ENCODE peak calls at places on chromosomes 11 and 22, in nine cellular contexts. J is colonic mucosa; T is IMR-90; L is lower lobe of right lung; M is uterus; C is CD8-positive, alpha-beta T cell; P is GM23248; Q is PC-3; W is pancreas. R is an unnamed sample.
A peak's percentile ranks its signal among the peaks of the same experiment; 100 is the strongest.

GRCh38 chr22:26461188-26461810 is 22.3 kb downstream of the HPS4 start:
- DNase-seq in J (peak; percentile 63), T (peak; percentile 28), L (peak; percentile 58), M (peak; percentile 25), C (no peak), P (peak; percentile 65), Q (peak; percentile 50), W (peak; percentile 22), R (peak; percentile 16)

GRCh38 chr11:94821439-94821838 is 53.3 kb downstream of the AMOTL1 start:
- DNase-seq in J (no peak), T (no peak), L (no peak), M (no peak), C (no peak), P (no peak), Q (no peak), W (no peak), R (no peak)

GRCh38 chr11:34180045-34180813 is 74.8 kb downstream of the NAT10 start:
- DNase-seq in J (no peak), T (no peak), L (no peak), M (no peak), C (no peak), P (no peak), Q (no peak), W (no peak), R (no peak)

GRCh38 chr11:122981388-122982264 is at the start of gene BSX:
- DNase-seq in J (peak; percentile 38), T (peak; percentile 17), L (peak; percentile 64), M (no peak), C (peak; percentile 60), P (peak; percentile 58), Q (peak; percentile 55), W (peak; percentile 40), R (no peak)

GRCh38 chr11:8604078-8604723 is 10.2 kb upstream of the STK33 start:
- DNase-seq in J (peak; percentile 69), T (peak; percentile 100), L (peak; percentile 63), M (peak; percentile 74), C (no peak), P (peak; percentile 100), Q (peak; percentile 96), W (peak; percentile 19), R (peak; percentile 33)

GRCh38 chr22:46376096-46376495 is 40.6 kb downstream of the TRMU start:
- DNase-seq in J (no peak), T (no peak), L (no peak), M (no peak), C (no peak), P (no peak), Q (no peak), W (no peak), R (no peak)

GRCh38 chr11:134342572-134343340 is 11.0 kb downstream of the GLB1L2 start:
- DNase-seq in J (no peak), T (no peak), L (no peak), M (no peak), C (no peak), P (no peak), Q (no peak), W (no peak), R (no peak)

GRCh38 chr22:19876314-19876940 is 21.8 kb upstream of the GNB1L start:
- DNase-seq in J (peak; percentile 32), T (no peak), L (peak; percentile 39), M (peak; percentile 35), C (no peak), P (no peak), Q (no peak), W (no peak), R (no peak)

GRCh38 chr11:102438311-102439062 is 14.1 kb downstream of the TMEM123 start:
- DNase-seq in J (no peak), T (no peak), L (peak; percentile 61), M (no peak), C (peak; percentile 31), P (peak; percentile 39), Q (no peak), W (no peak), R (no peak)

GRCh38 chr11:117479372-117479771 is 151.7 kb downstream of the CEP164 start:
- DNase-seq in J (no peak), T (no peak), L (no peak), M (no peak), C (no peak), P (no peak), Q (no peak), W (peak; percentile 49), R (no peak)

GRCh38 chr11:117478926-117479325 is 151.3 kb downstream of the CEP164 start:
- DNase-seq in J (no peak), T (no peak), L (no peak), M (no peak), C (no peak), P (no peak), Q (no peak), W (no peak), R (no peak)

GRCh38 chr11:117480221-117480620 is 152.6 kb downstream of the CEP164 start:
- DNase-seq in J (no peak), T (no peak), L (no peak), M (no peak), C (no peak), P (no peak), Q (no peak), W (no peak), R (no peak)

GRCh38 chr11:117478126-117478856 is 150.6 kb downstream of the CEP164 start:
- DNase-seq in J (peak; percentile 28), T (no peak), L (no peak), M (no peak), C (no peak), P (no peak), Q (no peak), W (no peak), R (no peak)

GRCh38 chr11:117477721-117478120 is 150.1 kb downstream of the CEP164 start:
- DNase-seq in J (no peak), T (no peak), L (no peak), M (no peak), C (no peak), P (no peak), Q (no peak), W (no peak), R (no peak)
- H3K4me1 ChIP-seq in J (no peaks in the 10 kb centered on the region), T (no peaks in the 10 kb centered on the region), L (no peaks in the 10 kb centered on the region), M (no peaks in the 10 kb centered on the region), C (no peaks in the 10 kb centered on the region), P (no peaks in the 10 kb centered on the region), Q (no peaks in the 10 kb centered on the region), W (no peaks in the 10 kb centered on the region), R (no peaks in the 10 kb centered on the region)

GRCh38 chr11:73317803-73318202 is 9.7 kb downstream of the ARHGEF17 start:
- DNase-seq in J (no peak), T (no peak), L (no peak), M (no peak), C (no peak), P (no peak), Q (no peak), W (no peak), R (no peak)
- H3K27ac ChIP-seq in J (no peak overlapping the region), T (peak overlapping the region; percentile 16), L (peak overlapping the region; percentile 79), M (peak overlapping the region; percentile 91), C (no peak overlapping the region), P (no peak overlapping the region), Q (no peak overlapping the region), W (no peak overlapping the region), R (no peak overlapping the region)

GRCh38 chr11:64546600-64546999 is 44.4 kb upstream of the SLC22A12 start:
- DNase-seq in J (no peak), T (no peak), L (peak; percentile 20), M (no peak), C (no peak), P (no peak), Q (no peak), W (no peak), R (no peak)

GRCh38 chr11:64543818-64544217 is 47.2 kb upstream of the SLC22A12 start:
- DNase-seq in J (no peak), T (no peak), L (no peak), M (no peak), C (no peak), P (no peak), Q (no peak), W (no peak), R (no peak)

GRCh38 chr11:64544616-64545296 is 46.3 kb upstream of the SLC22A12 start:
- DNase-seq in J (peak; percentile 34), T (no peak), L (peak; percentile 10), M (no peak), C (no peak), P (no peak), Q (no peak), W (no peak), R (no peak)

GRCh38 chr11:64546176-64546575 is 44.8 kb upstream of the SLC22A12 start:
- DNase-seq in J (no peak), T (no peak), L (peak; percentile 15), M (no peak), C (no peak), P (no peak), Q (no peak), W (no peak), R (no peak)

DNA sequence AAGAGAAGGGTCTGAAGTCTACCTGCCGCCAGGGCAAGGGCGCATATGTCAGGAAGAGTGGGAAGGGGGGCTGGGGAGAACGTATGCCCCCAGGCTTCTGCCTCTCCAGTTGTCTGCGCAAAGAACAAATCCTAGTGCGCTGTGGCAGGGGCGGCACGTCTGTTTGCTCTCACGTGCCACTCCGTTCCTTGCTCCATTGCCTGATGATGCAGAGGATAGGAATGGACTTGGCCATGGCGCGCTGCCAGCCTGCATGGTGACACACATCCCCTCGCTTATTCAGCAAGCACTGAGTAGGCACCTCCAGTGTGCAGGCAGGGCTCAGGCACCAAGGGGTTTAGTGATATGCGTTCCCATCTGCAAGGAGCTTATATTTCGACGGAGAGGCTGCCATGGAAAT is 45.4 kb upstream of the SLC22A12 start:
- DNase-seq in J (no peak), T (peak; percentile 69), L (peak; percentile 39), M (no peak), C (no peak), P (peak; percentile 75), Q (peak; percentile 97), W (no peak), R (peak; percentile 83)
- H3K4me1 ChIP-seq in J (no peaks in the 10 kb centered on the region), T (no peaks in the 10 kb centered on the region), L (no peaks in the 10 kb centered on the region), M (no peaks in the 10 kb centered on the region), C (no peaks in the 10 kb centered on the region), P (no peaks in the 10 kb centered on the region), Q (peaks cover 11% of the 10 kb centered on the region), W (no peaks in the 10 kb centered on the region), R (peaks cover 20% of the 10 kb centered on the region)

DNA sequence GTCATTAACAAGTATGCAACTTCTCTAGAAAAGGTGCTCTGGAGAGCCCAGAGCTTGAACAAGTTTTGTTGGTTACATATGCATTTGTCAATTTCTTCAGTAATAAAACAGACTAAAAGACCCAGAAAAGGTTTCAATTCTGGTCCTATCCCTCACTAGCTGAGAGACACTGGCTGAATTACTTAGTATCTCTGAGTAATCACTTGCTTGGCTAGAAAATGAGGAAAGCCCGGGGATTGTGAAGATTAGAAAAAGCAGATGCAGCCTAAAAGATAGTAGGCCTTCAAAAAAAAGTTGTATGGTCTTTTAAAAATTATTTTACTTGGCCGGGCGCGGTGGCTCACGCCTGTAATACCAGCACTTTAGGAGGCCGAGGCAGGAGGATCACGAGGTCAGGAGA is 41.2 kb downstream of the MAPK1 start:
- DNase-seq in J (no peak), T (no peak), L (no peak), M (no peak), C (no peak), P (no peak), Q (no peak), W (no peak), R (no peak)
- H3K27ac ChIP-seq in J (no peak overlapping the region), T (no peak overlapping the region), L (no peak overlapping the region), M (no peak overlapping the region), C (no peak overlapping the region), P (no peak overlapping the region), Q (no peak overlapping the region), W (no peak overlapping the region), R (no peak overlapping the region)

R was measured in PC-9.